ENCODE peak calls at places on chromosome 9, in five cellular contexts. D is MCF 10A, X is GM13977, L is ureter, R is AG08395. H is an unnamed sample.

GRCh38 chr9:81138173-81138572 is 551.2 kb downstream of the TLE1 start:
- DNase-seq in D (no peak), X (no peak), L (no peak), R (no peak), H (no peak)

GRCh38 chr9:132584616-132585560 is 2.5 kb downstream of the BARHL1 start:
- DNase-seq in D (peak; percentile 21), X (no peak), L (no peak), R (peak; percentile 44), H (no peak)

GRCh38 chr9:36970007-36970888 is 63.8 kb downstream of the PAX5 start:
- DNase-seq in D (peak; percentile 50), X (no peak), L (no peak), R (no peak), H (no peak)

GRCh38 chr9:137303893-137304382 is 1.9 kb upstream of the NRARP start:
- DNase-seq in D (no peak), X (no peak), L (no peak), R (no peak), H (no peak)

GRCh38 chr9:82466616-82467251 is 478.2 kb downstream of the SPATA31D1 start:
- DNase-seq in D (no peak), X (no peak), L (no peak), R (no peak), H (no peak)

GRCh38 chr9:99807276-99807852 is 14.3 kb upstream of the NR4A3 start:
- DNase-seq in D (peak; percentile 83), X (peak; percentile 52), L (peak; percentile 79), R (peak; percentile 79), H (peak; percentile 76)

GRCh38 chr9:122322553-122322952 is 48.3 kb upstream of the PTGS1 start:
- DNase-seq in D (no peak), X (no peak), L (no peak), R (no peak), H (no peak)

GRCh38 chr9:107336718-107337360 is 53.8 kb downstream of the RAD23B start:
- DNase-seq in D (peak; percentile 65), X (no peak), L (peak; percentile 83), R (peak; percentile 79), H (no peak)

GRCh38 chr9:36118706-36119105 is 17.8 kb upstream of the GLIPR2 start:
- DNase-seq in D (no peak), X (no peak), L (no peak), R (no peak), H (no peak)

GRCh38 chr9:36603006-36603405 is 30.3 kb downstream of the MELK start:
- DNase-seq in D (no peak), X (peak; percentile 65), L (no peak), R (peak; percentile 52), H (no peak)

GRCh38 chr9:69516353-69517322 is 155.5 kb downstream of the APBA1 start:
- DNase-seq in D (no peak), X (no peak), L (no peak), R (no peak), H (no peak)

GRCh38 chr9:98445576-98445975 is 190.1 kb upstream of the TBC1D2 start:
- DNase-seq in D (no peak), X (no peak), L (no peak), R (no peak), H (no peak)

GRCh38 chr9:12819436-12820185 is 44.8 kb downstream of the LURAP1L start:
- DNase-seq in D (peak; percentile 43), X (peak; percentile 22), L (no peak), R (peak; percentile 6), H (no peak)

GRCh38 chr9:126719677-126720435 is 85.0 kb upstream of the ZBTB43 start:
- DNase-seq in D (peak; percentile 68), X (peak; percentile 69), L (peak; percentile 89), R (no peak), H (peak; percentile 91)

GRCh38 chr9:96031366-96031824 is 155.9 kb downstream of the ERCC6L2 start:
- DNase-seq in D (peak; percentile 65), X (no peak), L (peak; percentile 84), R (no peak), H (no peak)